ENCODE peak calls at places on chromosomes 11 and 22, in four cellular contexts. B is aorta, M is AG04449, X is lower lobe of right lung. O is an unnamed sample.

GRCh38 chr11:45501277-45501979 is 164.0 kb downstream of the CHST1 start:
- DNase-seq in B (no peak), M (no peak), X (no peak), O (no peak)

GRCh38 chr22:46542011-46542985 is 4.9 kb upstream of the CELSR1 start:
- DNase-seq in M (no peak), B (peak; percentile 83), X (peak; percentile 84), O (peak; percentile 48)

GRCh38 chr11:2105536-2105935 is 33.7 kb downstream of the IGF2 start:
- DNase-seq in X (peak; percentile 10), M (no peak), B (no peak), O (no peak)

GRCh38 chr11:69374110-69374981 is 80.4 kb downstream of the MYEOV start:
- DNase-seq in M (no peak), X (no peak), B (no peak), O (no peak)

GRCh38 chr11:72943664-72944063 is 129.5 kb downstream of the ATG16L2 start:
- DNase-seq in X (no peak), B (no peak), M (no peak), O (no peak)

GRCh38 chr22:38270091-38270972 is 2.5 kb downstream of the TMEM184B start:
- DNase-seq in X (no peak), B (no peak), M (no peak), O (no peak)

GRCh38 chr22:37163618-37164534 is 14.2 kb upstream of the IL2RB start:
- DNase-seq in B (no peak), M (no peak), X (peak; percentile 35), O (no peak)

GRCh38 chr11:69906453-69906907 is 87.3 kb upstream of the FGF3 start:
- DNase-seq in B (no peak), M (no peak), X (no peak), O (no peak)

GRCh38 chr11:4448995-4449394 is at the start of gene OR52K2:
- DNase-seq in X (no peak), B (no peak), M (no peak), O (no peak)

GRCh38 chr22:22230438-22230837 is 14.1 kb upstream of the VPREB1 start:
- DNase-seq in B (no peak), X (no peak), M (no peak), O (no peak)

GRCh38 chr22:45911601-45912271 is 65.2 kb downstream of the WNT7B start:
- DNase-seq in X (peak; percentile 88), M (no peak), B (no peak), O (no peak)

GRCh38 chr22:20531404-20532181 is 24.2 kb downstream of the MED15 start:
- DNase-seq in B (peak; percentile 84), M (no peak), X (peak; percentile 80), O (peak; percentile 44)

GRCh38 chr22:17086301-17086700 is 1.5 kb downstream of the IL17RA start:
- DNase-seq in X (no peak), B (no peak), M (no peak), O (no peak)

GRCh38 chr22:37696657-37697539 is at the start of gene TRIOBP:
- DNase-seq in X (peak; percentile 97), B (peak; percentile 98), M (peak; percentile 72), O (peak; percentile 27)

GRCh38 chr11:115910379-115910778 is 406.2 kb upstream of the CADM1 start:
- DNase-seq in X (no peak), B (no peak), M (no peak), O (no peak)

GRCh38 chr11:33329705-33330329 is 72.6 kb downstream of the HIPK3 start:
- DNase-seq in M (no peak), B (no peak), X (no peak), O (no peak)

GRCh38 chr11:6735306-6735705 is 36.5 kb downstream of the OR2AG2 start:
- DNase-seq in B (no peak), M (no peak), X (no peak), O (no peak)

GRCh38 chr11:47003180-47003877 is 66.8 kb downstream of the CSTPP1 start:
- DNase-seq in X (no peak), B (no peak), M (no peak), O (no peak)

GRCh38 chr11:46913484-46913883 is 4.9 kb downstream of the LRP4 start:
- DNase-seq in M (no peak), X (no peak), B (no peak), O (no peak)

GRCh38 chr11:18313985-18314763 is 7.8 kb downstream of the HPS5 start:
- DNase-seq in X (no peak), B (peak; percentile 45), M (no peak), O (no peak)

GRCh38 chr11:43579171-43579918 is 101.2 kb upstream of the HSD17B12 start:
- DNase-seq in X (no peak), M (no peak), B (no peak), O (no peak)

GRCh38 chr22:42937164-42937854 is 77.6 kb downstream of the PACSIN2 start:
- DNase-seq in X (peak; percentile 85), M (peak; percentile 52), B (peak; percentile 83), O (no peak)

GRCh38 chr11:34441814-34442213 is 3.1 kb downstream of the CAT start:
- DNase-seq in X (no peak), B (no peak), M (no peak), O (no peak)

GRCh38 chr11:117668291-117668690 is 128.7 kb downstream of the DSCAML1 start:
- DNase-seq in B (no peak), X (no peak), M (no peak), O (no peak)

GRCh38 chr11:9573775-9574555 is 495 bp downstream of the WEE1 start:
- DNase-seq in X (peak; percentile 58), M (no peak), B (no peak), O (peak; percentile 46)

GRCh38 chr11:117462848-117463247 is 135.2 kb downstream of the CEP164 start:
- DNase-seq in X (no peak), B (no peak), M (no peak), O (no peak)

GRCh38 chr11:75403983-75404658 is 4.8 kb downstream of the RPS3 start:
- DNase-seq in X (no peak), M (no peak), B (no peak), O (no peak)

GRCh38 chr11:64204464-64204989 is 2.0 kb upstream of the FERMT3 start:
- DNase-seq in B (peak; percentile 92), M (peak; percentile 74), X (peak; percentile 91), O (peak; percentile 30)

GRCh38 chr22:39933741-39934140 is 26.5 kb upstream of the TMA7B start:
- DNase-seq in M (no peak), B (no peak), X (no peak), O (no peak)

GRCh38 chr11:124608146-124608545 is 3.1 kb upstream of the PANX3 start:
- DNase-seq in M (no peak), X (no peak), B (no peak), O (no peak)

GRCh38 chr11:92131289-92131890 is 93.2 kb upstream of the FAT3 start:
- DNase-seq in M (no peak), B (no peak), X (no peak), O (no peak)